ENCODE peak calls at places on chromosome 6, in five cellular contexts. I is K562, C is esophagus muscularis mucosa, J is stomach, B is Panc1. S is an unnamed sample.

GRCh38 chr6:19327684-19328083 is 509.5 kb upstream of the ID4 start:
- DNase-seq in B (no peak), C (no peak), I (no peak), J (no peak), S (no peak)

GRCh38 chr6:163630096-163630495 is 215.6 kb downstream of the QKI start:
- DNase-seq in C (no peak), B (no peak), J (no peak), I (no peak), S (no peak)

GRCh38 chr6:18281564-18281963 is 17.2 kb upstream of the DEK start:
- DNase-seq in B (no peak), I (no peak), J (no peak), C (no peak), S (no peak)

GRCh38 chr6:167706313-167707109 is 120.2 kb upstream of the AFDN start:
- DNase-seq in B (no peak), I (no peak), J (no peak), C (no peak), S (no peak)

GRCh38 chr6:7974932-7975763 is 64.6 kb upstream of the TXNDC5 start:
- DNase-seq in I (peak), J (peak), C (no peak), B (peak), S (no peak)

GRCh38 chr6:52233975-52234823 is 10.1 kb downstream of the IL17F start:
- DNase-seq in I (peak), C (no peak), B (peak), J (peak), S (no peak)

GRCh38 chr6:24296944-24297343 is 60.9 kb downstream of the DCDC2 start:
- DNase-seq in I (no peak), J (no peak), C (no peak), B (no peak), S (no peak)

GRCh38 chr6:4776967-4777925 is 1.0 kb downstream of the CDYL start:
- DNase-seq in I (peak), B (no peak), J (no peak), C (no peak), S (no peak)

GRCh38 chr6:63290507-63291049 is 29.2 kb downstream of the LGSN start:
- DNase-seq in J (no peak), I (no peak), C (no peak), B (no peak), S (no peak)

GRCh38 chr6:26199057-26199772 is 112.0 kb downstream of the HFE start:
- DNase-seq in I (peak), B (peak), J (peak), C (peak), S (no peak)

GRCh38 chr6:21596379-21597242 is 3.1 kb downstream of the SOX4 start:
- DNase-seq in C (no peak), B (no peak), J (peak), I (no peak), S (peak)

GRCh38 chr6:123417411-123417810 is 219.3 kb downstream of the TRDN start:
- DNase-seq in C (no peak), I (no peak), J (no peak), B (no peak), S (no peak)

GRCh38 chr6:699319-699718 is 6.4 kb upstream of the EXOC2 start:
- DNase-seq in B (no peak), I (no peak), C (no peak), J (no peak), S (no peak)

GRCh38 chr6:98343004-98343403 is 491.4 kb upstream of the POU3F2 start:
- DNase-seq in B (no peak), I (no peak), C (no peak), J (no peak), S (no peak)

GRCh38 chr6:35725081-35725708 is 11.6 kb upstream of the ARMC12 start:
- DNase-seq in B (no peak), I (no peak), C (no peak), J (no peak), S (no peak)

GRCh38 chr6:139027620-139028182 is 844 bp upstream of the ABRACL start:
- DNase-seq in I (no peak), C (no peak), B (no peak), J (peak), S (no peak)

GRCh38 chr6:104003803-104004516 is 855.8 kb downstream of the HACE1 start:
- DNase-seq in B (no peak), C (no peak), J (no peak), I (no peak), S (no peak)

GRCh38 chr6:75446278-75446880 is 47.2 kb downstream of the FILIP1 start:
- DNase-seq in C (no peak), J (no peak), I (no peak), B (no peak), S (no peak)

GRCh38 chr6:106509420-106510089 is 119.7 kb downstream of the RTN4IP1 start:
- DNase-seq in C (no peak), B (no peak), J (no peak), I (no peak), S (no peak)

GRCh38 chr6:101129851-101130250 is 248.7 kb upstream of the ASCC3 start:
- DNase-seq in B (no peak), I (no peak), C (no peak), J (no peak), S (no peak)

GRCh38 chr6:149471801-149472200 is 13.0 kb downstream of the ZC3H12D start:
- DNase-seq in J (no peak), I (no peak), B (no peak), C (no peak), S (no peak)

GRCh38 chr6:139341060-139341459 is 33.4 kb downstream of the CITED2 start:
- DNase-seq in C (no peak), J (no peak), I (no peak), B (no peak), S (no peak)

DNA sequence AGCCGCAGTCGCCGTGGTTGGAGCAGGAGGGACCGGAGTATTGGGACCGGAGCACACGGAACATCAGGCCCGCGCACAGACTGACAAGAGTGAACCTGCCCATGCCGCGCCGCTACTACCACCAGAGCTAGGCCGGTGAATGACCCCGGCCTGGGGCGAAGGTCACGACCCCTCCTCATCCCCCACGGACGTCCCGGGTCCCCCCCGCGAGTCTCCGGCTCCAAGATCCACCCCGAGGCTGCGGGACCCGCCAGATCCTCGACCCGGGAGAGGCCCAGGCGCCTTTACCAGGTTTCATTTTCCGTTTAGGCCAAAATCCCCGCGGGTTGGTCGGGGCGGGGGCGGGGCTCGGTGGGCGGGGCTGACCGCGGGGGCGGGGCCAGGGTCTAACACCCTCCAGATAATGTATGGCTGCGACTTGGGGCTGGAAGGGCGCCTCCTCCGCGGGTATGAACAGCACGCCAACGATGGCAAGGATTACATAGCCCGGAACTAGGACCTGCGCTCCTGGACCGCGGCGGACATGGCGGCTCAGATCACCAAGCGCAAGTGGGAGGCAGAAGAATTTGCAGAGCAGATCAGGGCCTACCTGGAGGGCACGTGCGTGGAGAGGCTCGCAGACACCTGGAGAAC is 15.4 kb upstream of the HLA-A start:
- DNase-seq in C (peak), J (peak), I (no peak), B (no peak), S (peak)
- TF ChIP-seq POLR2AphosphoS5 in C (peak), J (peak), I (no peak), B (no peak), S (peak)

GRCh38 chr6:169933251-169933821 is 181.9 kb downstream of the ERMARD start:
- DNase-seq in B (no peak), C (peak), J (peak), I (no peak), S (no peak)

GRCh38 chr6:169934699-169935347 is 183.4 kb downstream of the ERMARD start:
- DNase-seq in J (no peak), I (no peak), C (no peak), B (no peak), S (no peak)

GRCh38 chr6:169935348-169935718 is 183.9 kb downstream of the ERMARD start:
- DNase-seq in I (no peak), J (no peak), C (peak), B (no peak), S (no peak)

GRCh38 chr6:169932491-169932890 is 181.1 kb downstream of the ERMARD start:
- DNase-seq in J (no peak), B (no peak), C (peak), I (no peak), S (peak)

GRCh38 chr6:169933839-169934698 is 182.6 kb downstream of the ERMARD start:
- DNase-seq in C (peak), B (no peak), J (peak), I (no peak), S (peak)
- TF ChIP-seq POLR2AphosphoS5 in C (peak), B (no peak), J (peak), I (no peak), S (peak)

DNA sequence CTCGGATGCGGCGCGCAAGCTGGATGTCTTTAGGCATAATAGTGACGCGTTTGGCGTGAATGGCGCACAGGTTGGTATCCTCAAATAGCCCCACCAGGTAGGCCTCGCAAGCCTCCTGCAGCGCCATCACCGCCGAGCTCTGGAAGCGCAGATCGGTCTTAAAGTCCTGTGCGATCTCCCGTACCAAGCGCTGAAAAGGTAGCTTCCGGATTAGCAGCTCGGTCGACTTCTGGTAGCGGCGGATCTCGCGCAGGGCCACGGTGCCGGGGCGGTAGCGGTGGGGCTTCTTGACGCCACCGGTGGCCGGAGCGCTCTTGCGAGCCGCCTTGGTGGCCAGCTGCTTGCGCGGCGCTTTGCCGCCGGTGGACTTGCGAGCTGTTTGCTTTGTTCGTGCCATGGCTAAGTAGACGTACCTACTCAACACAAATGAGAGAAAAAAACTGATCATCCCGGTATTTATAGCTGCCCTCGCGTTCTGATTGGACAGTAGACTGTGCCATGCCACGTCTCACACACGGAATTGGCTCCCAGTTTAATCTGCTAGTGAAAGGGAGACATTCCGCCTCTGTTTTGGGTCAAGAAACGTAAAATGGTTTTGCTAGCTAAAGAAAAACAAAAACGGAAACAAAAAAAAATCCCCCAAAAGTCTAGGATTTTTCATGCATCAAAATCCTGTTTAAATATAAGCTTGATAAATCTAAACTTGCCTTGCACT is 40.1 kb downstream of the OR2B2 start:
- DNase-seq in I (no peak), B (peak), J (peak), C (no peak), S (no peak)
- TF ChIP-seq POLR2AphosphoS5 in I (no peak), B (peak), J (peak), C (peak), S (peak)

DNA sequence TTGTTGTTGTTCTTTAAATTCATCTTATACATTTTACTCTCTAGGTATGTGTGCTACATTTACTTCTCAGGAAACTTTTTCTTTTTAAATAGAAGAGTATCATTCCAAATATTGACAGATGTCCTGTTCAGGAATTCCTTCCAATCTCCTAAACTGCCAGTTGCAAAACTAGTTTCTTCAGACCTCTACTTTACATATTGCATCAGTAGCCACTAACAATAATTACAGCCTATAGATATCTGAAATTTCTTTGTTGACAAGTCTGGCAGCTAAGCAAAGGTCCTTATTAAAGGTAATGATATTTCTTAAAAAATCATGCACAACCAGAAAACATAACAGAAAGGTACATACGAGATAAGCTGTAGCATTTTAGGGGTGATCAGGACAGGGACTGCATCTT is 4.5 kb downstream of the ECHDC1 start:
- DNase-seq in I (no peak), C (no peak), J (no peak), B (no peak), S (no peak)
- TF ChIP-seq POLR2AphosphoS5 in I (no peak), C (no peak), J (no peak), B (no peak), S (no peak)

GRCh38 chr6:93825950-93826349 is 406.6 kb upstream of the EPHA7 start:
- DNase-seq in C (no peak), J (no peak), I (no peak), B (no peak), S (no peak)
- TF ChIP-seq POLR2AphosphoS5 in C (no peak), J (no peak), I (no peak), B (no peak), S (no peak)

DNA sequence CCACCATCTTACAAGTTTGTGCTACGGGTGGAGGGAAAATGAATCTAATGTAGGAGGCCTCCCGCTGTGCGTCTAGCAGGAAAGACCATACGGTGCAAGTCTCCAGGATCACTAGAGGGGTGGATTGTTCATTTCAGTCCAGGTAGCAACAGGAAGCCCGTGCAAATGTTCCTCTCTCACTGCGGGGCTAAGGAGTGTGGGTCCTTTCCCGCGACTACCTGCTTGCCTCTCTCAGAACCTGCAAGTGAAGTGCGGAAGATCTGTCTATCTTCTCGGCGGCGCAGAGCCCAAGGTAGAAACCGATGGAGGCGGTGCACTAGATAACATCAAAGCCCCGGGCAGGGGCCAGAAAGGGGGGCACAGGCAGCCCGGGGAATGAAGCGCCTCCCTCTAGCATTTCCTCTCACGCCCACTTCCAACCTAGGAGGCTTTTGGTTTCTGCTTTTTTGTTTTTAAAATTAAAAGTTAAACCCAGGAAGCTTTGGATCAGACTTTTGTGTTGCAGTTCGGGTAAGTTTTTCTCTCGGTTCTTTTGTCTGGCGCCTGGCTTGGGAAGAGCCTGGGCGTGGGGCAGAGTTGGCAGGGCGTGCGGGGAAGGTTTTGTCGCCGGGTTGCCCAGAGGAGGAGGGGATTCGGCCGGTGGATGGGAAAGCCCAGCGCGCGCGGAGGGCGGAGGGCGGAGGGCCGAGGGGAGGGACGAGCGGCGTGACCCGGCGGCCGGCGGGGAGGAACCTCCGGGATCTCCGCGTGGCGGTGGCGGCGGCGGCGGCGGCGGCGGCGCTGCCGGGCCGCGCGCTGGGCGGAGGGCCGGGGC is 3.5 kb upstream of the HIVEP1 start:
- DNase-seq in J (peak), C (peak), B (no peak), I (peak), S (no peak)
- TF ChIP-seq POLR2AphosphoS5 in J (peak), C (peak), B (no peak), I (peak), S (peak)

DNA sequence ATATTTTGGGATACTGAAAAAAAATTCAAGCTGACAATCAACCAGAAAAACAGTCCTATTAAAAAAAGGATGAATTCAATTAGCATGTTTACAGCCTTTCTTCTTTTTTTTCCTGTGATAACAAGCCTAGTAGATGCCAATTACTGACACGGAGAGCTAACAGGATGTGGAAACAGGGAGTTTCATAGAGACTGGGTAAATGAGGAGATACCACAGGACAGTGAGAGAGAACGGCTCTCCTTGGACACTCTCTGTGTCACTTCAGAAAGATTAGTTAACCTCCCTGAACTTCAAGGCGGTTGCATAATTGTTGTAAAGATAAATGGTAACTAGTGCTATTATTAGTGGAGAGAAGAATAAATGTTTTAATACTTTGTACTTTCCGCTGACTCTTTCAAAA is 14.8 kb downstream of the SLC17A5 start:
- DNase-seq in I (no peak), B (no peak), C (no peak), J (no peak), S (no peak)
- TF ChIP-seq POLR2AphosphoS5 in I (no peak), B (no peak), C (no peak), J (no peak), S (no peak)

DNA sequence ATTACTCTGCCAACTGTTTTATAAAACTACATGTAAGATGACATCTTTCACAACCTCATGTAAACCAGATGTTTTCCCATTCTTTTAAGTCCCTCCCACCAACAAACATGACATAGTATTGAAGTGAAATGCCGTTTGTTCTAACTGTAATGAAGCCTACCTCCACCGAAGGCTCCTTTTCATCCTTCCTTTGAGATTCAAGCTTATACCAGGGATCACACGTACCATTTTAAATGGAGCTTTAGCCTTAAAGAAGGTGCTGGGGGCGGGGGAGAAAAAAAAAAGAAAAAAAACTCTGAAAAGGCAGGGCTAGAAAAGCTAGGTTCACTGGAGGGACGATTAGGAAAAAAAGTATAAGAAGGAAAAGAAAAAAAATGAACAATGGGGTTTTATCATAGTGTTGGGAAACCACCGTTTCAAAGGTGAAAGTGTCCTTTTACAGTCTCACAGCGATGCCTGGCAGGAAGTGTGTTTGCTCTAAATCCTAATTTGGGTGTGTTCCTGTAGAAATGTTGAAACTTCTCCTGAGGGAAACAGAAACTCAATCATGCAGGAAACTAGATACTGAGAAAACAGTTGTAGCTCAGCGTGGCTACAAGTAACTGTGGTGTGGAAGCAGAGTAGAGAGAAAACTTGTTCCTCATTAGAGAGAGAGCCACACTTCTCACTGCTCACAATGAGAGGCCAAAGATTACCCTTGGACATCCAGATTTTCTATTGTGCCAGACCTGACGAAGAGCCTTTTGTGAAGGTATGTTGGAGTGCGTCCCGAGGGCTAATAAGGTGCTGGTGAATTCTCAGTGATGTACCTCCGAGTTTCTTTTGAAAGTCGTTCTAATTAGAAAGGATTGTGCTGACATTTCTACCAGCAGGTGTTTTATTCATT is 37.6 kb upstream of the HINT3 start:
- DNase-seq in J (peak), C (no peak), I (no peak), B (no peak), S (no peak)
- TF ChIP-seq POLR2AphosphoS5 in J (peak), C (peak), I (no peak), B (no peak), S (peak)